ENCODE peak calls at places on chromosomes 2 and 18, in nine cellular contexts. C is A549, M is ovary, Y is K562, F is H1, W is HepG2, Z is tibial nerve, Q is stomach, O is suprapubic skin. J is an unnamed sample. For H3K4me1, the result is how much of the 10 kb centered on the place peaks cover.

GRCh38 chr2:32058130-32058529 is 5.2 kb upstream of the SPAST start:
- DNase-seq in W (peak), M (no peak), C (no peak), F (no peak), Z (no peak), O (no peak), Y (peak), Q (no peak), J (no peak)

GRCh38 chr2:151842830-151843668 is 14.8 kb upstream of the ARL5A start:
- DNase-seq in M (no peak), F (no peak), Z (no peak), Y (no peak), W (peak), C (no peak), Q (no peak), O (no peak), J (no peak)

GRCh38 chr2:124683536-124684407 is 658.7 kb downstream of the CNTNAP5 start:
- DNase-seq in F (no peak), O (no peak), Z (no peak), W (no peak), C (no peak), M (no peak), Y (no peak), Q (no peak), J (no peak)

GRCh38 chr2:109689182-109689935 is 75.2 kb downstream of the SOWAHC start:
- DNase-seq in Z (no peak), Y (no peak), Q (no peak), W (no peak), C (no peak), M (no peak), O (peak), F (no peak), J (peak)

GRCh38 chr2:19312949-19313348 is 45.5 kb downstream of the OSR1 start:
- DNase-seq in F (no peak), W (peak), O (no peak), C (peak), Y (no peak), M (no peak), Q (peak), Z (no peak), J (no peak)

GRCh38 chr2:24822049-24822706 is 29.0 kb downstream of the CENPO start:
- DNase-seq in W (no peak), C (no peak), F (no peak), Y (no peak), Q (peak), M (no peak), O (peak), Z (no peak), J (peak)

GRCh38 chr2:236872971-236873370 is 212.7 kb upstream of the COPS8 start:
- DNase-seq in F (peak), C (no peak), Y (no peak), Q (no peak), O (no peak), W (no peak), M (no peak), Z (no peak), J (no peak)

GRCh38 chr2:175552902-175553301 is 371.4 kb upstream of the ATP5MC3 start:
- DNase-seq in Q (no peak), W (no peak), Z (no peak), Y (no peak), C (no peak), M (no peak), F (no peak), O (no peak), J (no peak)

GRCh38 chr2:153866595-153866994 is 5.1 kb upstream of the GALNT13 start:
- DNase-seq in Z (no peak), O (no peak), F (no peak), C (no peak), Y (no peak), M (no peak), Q (no peak), W (no peak), J (no peak)

GRCh38 chr2:240956935-240957655 is 41.3 kb upstream of the SNED1 start:
- DNase-seq in W (no peak), M (peak), Q (peak), F (peak), Z (no peak), C (no peak), O (no peak), Y (no peak), J (peak)

GRCh38 chr2:240953426-240954425 is 44.7 kb upstream of the SNED1 start:
- DNase-seq in Y (no peak), C (no peak), Z (no peak), F (peak), W (no peak), M (peak), Q (peak), O (peak), J (peak)

GRCh38 chr2:240956161-240956934 is 42.1 kb upstream of the SNED1 start:
- DNase-seq in F (peak), Z (no peak), O (peak), C (no peak), Q (peak), M (peak), W (no peak), Y (no peak), J (peak)

GRCh38 chr2:240954436-240955305 is 43.7 kb upstream of the SNED1 start:
- DNase-seq in Q (peak), C (no peak), M (peak), O (no peak), F (peak), Z (no peak), Y (no peak), W (no peak), J (peak)

GRCh38 chr2:240955306-240956101 is 42.9 kb upstream of the SNED1 start:
- DNase-seq in Q (peak), C (no peak), O (peak), M (peak), Z (no peak), W (no peak), Y (no peak), F (peak), J (peak)
- TF ChIP-seq EP300 in Q (no peak), C (no peak), O (no peak), M (no peak), Z (no peak), W (no peak), Y (no peak), F (no peak), J (no peak)

DNA sequence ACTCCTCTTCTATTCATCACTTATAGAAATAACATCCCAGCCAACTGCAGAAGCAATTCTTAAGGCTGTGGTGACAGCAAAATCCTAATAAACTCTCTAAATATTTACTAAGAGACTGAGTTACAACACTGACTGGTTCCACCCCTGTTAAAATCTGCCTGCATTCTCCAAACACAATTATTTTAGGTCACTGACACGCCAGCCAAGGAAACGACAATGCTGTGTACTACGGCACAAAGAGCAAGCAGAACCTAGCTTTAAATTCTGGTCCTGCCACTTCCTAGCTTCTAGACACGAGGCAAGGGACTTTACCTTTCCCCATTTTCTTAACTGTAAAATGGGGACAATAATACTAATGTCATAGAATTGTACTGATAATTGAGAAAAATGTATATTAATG is 4.1 kb downstream of the CYRIA start:
- DNase-seq in W (no peak), Q (no peak), M (no peak), C (no peak), Z (no peak), O (no peak), Y (no peak), F (no peak), J (no peak)
- H3K4me1 ChIP-seq in W (under half), Q (half or more), M (under half), C (under half), Z (under half), O (under half), Y (under half), F (under half), J (half or more)

DNA sequence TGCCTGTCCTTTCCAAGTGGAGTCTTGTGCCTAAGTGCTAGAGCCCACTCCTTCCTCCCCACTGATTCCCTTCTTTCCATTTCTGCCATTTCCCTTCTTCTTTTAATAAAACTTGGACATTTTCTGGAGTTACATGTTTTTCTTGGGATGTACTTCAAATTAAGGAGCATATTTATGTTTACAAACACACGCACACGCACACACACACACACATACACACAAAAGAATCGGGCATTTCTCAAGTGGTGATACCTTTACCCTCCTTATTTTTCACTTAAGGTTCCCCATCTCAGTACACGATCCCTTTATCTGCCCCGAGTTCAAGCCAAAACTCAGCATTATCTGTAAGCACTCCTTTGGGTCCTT is 154.3 kb downstream of the TGIF1 start:
- DNase-seq in Y (no peak), Q (no peak), C (no peak), W (no peak), O (no peak), F (no peak), Z (no peak), M (no peak), J (no peak)
- TF ChIP-seq POLR2A in Y (no peak), Q (no peak), C (no peak), W (no peak), O (no peak), F (peak), Z (no peak), M (no peak), J (no peak)

DNA sequence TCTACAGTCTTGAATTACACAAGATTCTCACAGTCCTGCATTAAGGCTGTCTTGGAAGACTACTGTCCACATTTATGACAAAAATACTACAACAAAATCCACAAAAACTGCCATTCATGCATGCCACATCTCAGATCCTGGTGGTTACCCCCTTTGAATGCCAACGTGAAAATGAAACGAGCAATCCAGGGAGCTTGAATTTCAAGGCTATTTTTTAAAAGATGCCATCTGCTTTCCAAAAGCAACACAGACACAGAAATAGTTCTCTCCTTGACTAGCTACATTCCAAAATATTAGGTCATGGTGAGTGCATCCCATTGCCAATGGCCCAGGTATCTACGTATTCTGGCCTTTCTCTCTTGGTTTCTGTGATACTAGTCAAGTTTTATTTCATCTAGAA is 36.3 kb downstream of the IRS1 start:
- DNase-seq in F (no peak), Q (no peak), Y (no peak), M (no peak), C (no peak), Z (no peak), W (no peak), O (no peak), J (no peak)
- TF ChIP-seq EP300 in F (no peak), Q (no peak), Y (no peak), M (no peak), C (no peak), Z (no peak), W (no peak), O (no peak), J (no peak)

DNA sequence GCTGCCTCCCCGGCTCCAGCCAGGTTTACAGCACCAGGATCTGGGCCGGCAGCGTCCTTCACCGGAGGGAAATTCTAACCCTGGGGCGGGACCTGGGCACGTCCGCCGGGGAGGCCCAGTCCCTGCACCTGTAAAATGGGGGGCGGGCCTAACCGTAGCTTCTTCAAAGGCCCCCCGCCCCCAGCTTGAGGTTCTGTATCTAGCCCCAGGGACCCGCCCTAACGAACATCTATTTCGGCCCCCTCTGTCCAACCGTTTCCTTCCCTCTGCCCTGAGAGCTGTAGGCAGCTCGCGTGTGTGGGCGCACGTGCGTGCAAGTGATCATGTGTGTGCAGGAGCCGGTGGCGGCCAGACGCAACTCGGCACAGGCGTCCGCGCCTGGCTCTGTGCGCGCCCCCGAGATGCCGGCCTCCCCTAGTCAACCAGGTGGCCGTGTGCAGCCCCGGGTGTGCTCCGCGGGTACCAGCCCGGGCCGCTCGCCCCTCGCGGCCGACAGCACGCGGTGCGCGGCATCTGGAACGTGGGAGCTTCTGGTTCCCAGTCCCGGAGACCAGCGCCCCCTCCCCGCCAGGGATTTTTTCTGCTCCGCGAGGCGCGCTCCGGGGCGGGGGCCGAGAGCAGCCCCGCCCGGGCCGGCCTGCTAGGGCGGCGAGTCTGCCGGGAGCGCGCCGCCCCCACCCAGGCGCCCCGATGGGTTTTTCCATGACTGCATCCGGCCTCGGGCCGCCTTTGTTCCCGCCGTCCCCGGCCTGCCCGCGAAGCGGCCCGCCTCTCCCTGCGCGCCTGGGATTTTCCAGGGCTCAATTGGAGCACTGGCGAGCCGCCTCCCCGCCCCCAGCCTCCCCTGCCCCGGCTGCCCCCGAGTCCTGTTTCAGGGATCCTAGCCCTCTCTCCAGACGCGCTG is 21.2 kb downstream of the TEX44 start:
- DNase-seq in Z (peak), C (peak), W (peak), M (peak), F (peak), O (peak), Y (peak), Q (peak), J (peak)
- H3K4me1 ChIP-seq in Z (under half), C (under half), W (half or more), M (under half), F (under half), O (half or more), Y (under half), Q (under half), J (half or more)

GRCh38 chr2:203718087-203718486 is 11.6 kb downstream of the CD28 start:
- DNase-seq in W (no peak), M (no peak), Y (no peak), O (no peak), Q (no peak), Z (no peak), F (no peak), C (no peak), J (no peak)
- TF ChIP-seq POLR2A in W (no peak), M (no peak), Y (no peak), O (no peak), Q (no peak), Z (no peak), F (no peak), C (no peak), J (no peak)

GRCh38 chr2:172643142-172643541 is 87.3 kb downstream of the PDK1 start:
- DNase-seq in Z (no peak), Q (no peak), W (peak), M (no peak), C (no peak), Y (no peak), O (no peak), F (no peak), J (no peak)
- TF ChIP-seq EP300 in Z (no peak), Q (no peak), W (no peak), M (no peak), C (no peak), Y (no peak), O (no peak), F (no peak), J (no peak)

GRCh38 chr2:134248913-134249312 is 5.0 kb upstream of the MGAT5 start:
- DNase-seq in Z (no peak), Q (no peak), C (no peak), M (no peak), Y (no peak), F (no peak), O (no peak), W (no peak), J (no peak)
- H3K4me1 ChIP-seq in Z (half or more), Q (half or more), C (under half), M (under half), Y (under half), F (under half), O (under half), W (under half), J (under half)

GRCh38 chr2:46320141-46320567 is 22.9 kb downstream of the EPAS1 start:
- DNase-seq in W (no peak), M (no peak), C (no peak), O (no peak), Y (no peak), Q (no peak), Z (no peak), F (no peak), J (no peak)
- TF ChIP-seq POLR2A in W (no peak), M (no peak), C (no peak), O (no peak), Y (no peak), Q (no peak), Z (no peak), F (no peak), J (no peak)

GRCh38 chr2:43610361-43610760 is 14.5 kb upstream of the THADA start:
- DNase-seq in O (no peak), W (no peak), Z (no peak), C (no peak), Q (no peak), F (no peak), Y (no peak), M (no peak), J (no peak)

GRCh38 chr2:43609304-43609883 is 13.6 kb upstream of the THADA start:
- DNase-seq in O (no peak), Q (no peak), M (no peak), Z (peak), C (peak), Y (peak), F (no peak), W (peak), J (no peak)

GRCh38 chr2:43604674-43605073 is 8.8 kb upstream of the THADA start:
- DNase-seq in Z (no peak), M (no peak), Y (no peak), C (no peak), F (no peak), O (no peak), Q (no peak), W (no peak), J (no peak)

GRCh38 chr2:43605079-43605655 is 9.3 kb upstream of the THADA start:
- DNase-seq in F (no peak), C (peak), Z (no peak), Q (no peak), O (no peak), M (no peak), Y (peak), W (peak), J (no peak)

GRCh38 chr2:43605851-43606250 is 10.0 kb upstream of the THADA start:
- DNase-seq in C (no peak), Z (no peak), M (no peak), F (no peak), O (no peak), Q (no peak), Y (no peak), W (no peak), J (no peak)
- TF ChIP-seq EP300 in C (no peak), Z (no peak), M (no peak), F (no peak), O (no peak), Q (no peak), Y (no peak), W (no peak), J (no peak)

J was measured in sigmoid colon.